ENCODE peak calls at places on chromosomes 6 and 20, in four cellular contexts. W is HCT116, D is HepG2, T is K562. C is an unnamed sample.

GRCh38 chr6:43052225-43052841 is 1.3 kb downstream of the CUL7 start:
- DNase-seq in W (no peak), D (no peak), T (no peak), C (no peak)

GRCh38 chr6:33610057-33610456 is 11.1 kb upstream of the ITPR3 start:
- DNase-seq in W (no peak), D (no peak), T (no peak), C (no peak)

GRCh38 chr20:53736757-53737403 is 143.2 kb upstream of the ZNF217 start:
- DNase-seq in W (no peak), D (no peak), T (no peak), C (peak; percentile 57)

GRCh38 chr6:88626460-88626859 is 337.0 kb downstream of the RNGTT start:
- DNase-seq in W (no peak), D (no peak), T (no peak), C (no peak)

GRCh38 chr6:7324520-7324919 is 11.5 kb upstream of the SSR1 start:
- DNase-seq in W (no peak), D (no peak), T (no peak), C (no peak)

GRCh38 chr20:5947276-5947675 is 3.1 kb downstream of the TRMT6 start:
- DNase-seq in W (no peak), D (no peak), T (no peak), C (no peak)

GRCh38 chr6:41518118-41518517 is 28.1 kb upstream of the FOXP4 start:
- DNase-seq in W (no peak), D (peak; percentile 70), T (peak; percentile 24), C (no peak)

GRCh38 chr6:9126845-9127560 is 691.7 kb upstream of the SLC35B3 start:
- DNase-seq in W (peak; percentile 36), D (no peak), T (no peak), C (peak; percentile 59)

GRCh38 chr6:11538799-11539468 is 1.4 kb downstream of the TMEM170B start:
- DNase-seq in W (no peak), D (no peak), T (no peak), C (no peak)

GRCh38 chr6:166960609-166960978 is 4.2 kb upstream of the RNASET2 start:
- DNase-seq in W (no peak), D (no peak), T (no peak), C (no peak)

GRCh38 chr6:152173321-152173720 is 365.8 kb downstream of the ESR1 start:
- DNase-seq in W (no peak), D (no peak), T (no peak), C (no peak)

GRCh38 chr6:148091394-148091793 is 251.2 kb upstream of the SASH1 start:
- DNase-seq in W (no peak), D (no peak), T (no peak), C (no peak)

GRCh38 chr6:128199461-128199860 is 298.6 kb upstream of the THEMIS start:
- DNase-seq in W (no peak), D (no peak), T (no peak), C (no peak)

GRCh38 chr6:13524801-13525508 is 37.6 kb upstream of the GFOD1 start:
- DNase-seq in W (no peak), D (no peak), T (no peak), C (no peak)

GRCh38 chr20:9053108-9053507 is 15.8 kb upstream of the PLCB4 start:
- DNase-seq in W (no peak), D (no peak), T (no peak), C (no peak)

GRCh38 chr20:59988141-59988540 is 29.9 kb downstream of the CDH26 start:
- DNase-seq in W (peak; percentile 80), D (no peak), T (no peak), C (peak; percentile 4)

GRCh38 chr20:58407201-58407873 is 18.3 kb downstream of the VAPB start:
- DNase-seq in W (no peak), D (no peak), T (no peak), C (no peak)

GRCh38 chr6:73342174-73342573 is 11.9 kb downstream of the DPPA5 start:
- DNase-seq in W (no peak), D (no peak), T (no peak), C (no peak)

DNA sequence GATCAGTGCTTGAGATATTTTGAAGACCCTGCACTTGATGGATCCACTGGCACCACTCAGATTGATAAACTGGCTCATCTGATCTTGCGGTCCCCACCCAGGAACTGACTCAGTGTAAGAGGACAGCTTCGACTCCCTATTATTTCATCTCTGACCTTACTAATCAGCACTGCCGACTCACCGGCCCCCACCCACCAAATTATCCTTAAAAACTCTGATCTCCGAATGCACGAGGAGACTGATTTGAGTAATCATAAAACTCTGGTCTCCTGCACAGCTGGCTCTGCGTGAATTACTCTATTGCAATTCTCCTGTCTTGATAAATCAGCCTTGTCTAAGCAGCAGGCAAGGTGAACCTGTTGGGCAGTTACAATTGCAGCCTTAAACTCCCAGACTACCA is 193.2 kb upstream of the CDYL start:
- DNase-seq in W (no peak), D (no peak), T (no peak), C (no peak)
- TF ChIP-seq TCF7L2 in W (no peak), D (no peak), T (no peak), C (no peak)

GRCh38 chr6:44059359-44060342 is 67.6 kb downstream of the MRPL14 start:
- DNase-seq in W (no peak), D (no peak), T (peak; percentile 69), C (no peak)

GRCh38 chr6:44057931-44058616 is 69.2 kb downstream of the MRPL14 start:
- DNase-seq in W (no peak), D (no peak), T (peak; percentile 59), C (no peak)

GRCh38 chr6:44057238-44057930 is 69.9 kb downstream of the MRPL14 start:
- DNase-seq in W (no peak), D (no peak), T (no peak), C (no peak)

GRCh38 chr6:44060622-44061374 is 66.5 kb downstream of the MRPL14 start:
- DNase-seq in W (no peak), D (no peak), T (no peak), C (no peak)

GRCh38 chr6:44058617-44059358 is 68.5 kb downstream of the MRPL14 start:
- DNase-seq in W (peak; percentile 88), D (peak; percentile 88), T (peak; percentile 99), C (peak; percentile 85)
- TF ChIP-seq TCF7L2 in W (peak; percentile 63), D (no peak), T (no peak), C (no peak)

GRCh38 chr6:169427856-169428255 is 174.2 kb upstream of the THBS2 start:
- DNase-seq in W (no peak), D (no peak), T (no peak), C (no peak)
- TF ChIP-seq TCF7L2 in W (no peak), D (no peak), T (no peak), C (no peak)

GRCh38 chr20:42567409-42567808 is 622.3 kb downstream of the PTPRT start:
- DNase-seq in W (no peak), D (no peak), T (no peak), C (no peak)
- TF ChIP-seq TCF7L2 in W (no peak), D (no peak), T (no peak), C (no peak)

GRCh38 chr20:61911824-61912223 is 153.9 kb downstream of the TAF4 start:
- DNase-seq in W (no peak), D (no peak), T (no peak), C (no peak)

GRCh38 chr20:61909028-61909427 is 156.7 kb downstream of the TAF4 start:
- DNase-seq in W (no peak), D (no peak), T (no peak), C (no peak)

GRCh38 chr20:61907081-61907891 is 158.4 kb downstream of the TAF4 start:
- DNase-seq in W (no peak), D (no peak), T (no peak), C (no peak)

GRCh38 chr20:61908057-61909026 is 157.3 kb downstream of the TAF4 start:
- DNase-seq in W (no peak), D (no peak), T (no peak), C (no peak)

DNA sequence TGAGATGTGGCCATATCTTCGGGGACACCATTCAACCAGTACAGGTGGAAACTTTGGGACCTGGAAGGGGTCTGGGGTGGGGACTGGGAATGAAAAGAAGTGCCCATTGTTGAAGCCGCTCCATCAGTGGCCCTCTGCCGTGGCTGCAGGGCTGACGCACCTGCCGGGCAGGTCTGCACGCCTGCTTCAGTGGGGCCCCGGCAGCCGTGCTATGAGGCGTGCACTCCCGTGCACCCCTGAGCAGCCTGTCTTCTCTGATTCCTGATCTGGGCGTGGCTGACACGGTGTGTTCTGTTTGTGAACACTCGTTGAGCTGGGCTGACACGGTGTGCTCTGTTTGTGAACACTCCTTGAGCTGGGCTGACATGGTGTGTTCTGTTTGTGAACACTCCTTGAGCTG is 155.9 kb downstream of the TAF4 start:
- DNase-seq in W (no peak), D (no peak), T (no peak), C (no peak)
- TF ChIP-seq TCF7L2 in W (no peak), D (no peak), T (no peak), C (no peak)

GRCh38 chr20:10643560-10643873 is 30.3 kb downstream of the JAG1 start:
- DNase-seq in W (no peak), D (no peak), T (no peak), C (no peak)
- TF ChIP-seq TCF7L2 in W (no peak), D (no peak), T (no peak), C (no peak)

DNA sequence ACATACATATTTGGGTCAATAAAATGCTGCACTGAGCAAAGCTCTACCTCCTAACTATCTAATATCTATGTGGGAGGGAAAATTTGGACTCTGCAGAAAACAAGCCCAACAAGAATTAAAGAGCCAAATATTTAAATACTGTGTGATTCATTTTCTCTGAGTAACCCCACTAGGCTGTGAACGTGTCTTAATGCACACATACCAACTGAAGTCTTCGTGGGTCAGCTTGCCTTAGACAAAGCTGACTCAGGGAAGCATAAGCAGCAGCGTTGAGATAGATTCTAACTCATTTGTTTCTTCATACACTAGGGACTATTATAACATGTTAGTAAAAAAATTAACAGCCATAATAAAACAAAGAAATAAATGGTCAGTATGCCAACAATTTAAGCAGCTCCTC is 114.3 kb downstream of the GJA1 start:
- DNase-seq in W (no peak), D (no peak), T (no peak), C (no peak)
- TF ChIP-seq TCF7L2 in W (no peak), D (no peak), T (no peak), C (no peak)

DNA sequence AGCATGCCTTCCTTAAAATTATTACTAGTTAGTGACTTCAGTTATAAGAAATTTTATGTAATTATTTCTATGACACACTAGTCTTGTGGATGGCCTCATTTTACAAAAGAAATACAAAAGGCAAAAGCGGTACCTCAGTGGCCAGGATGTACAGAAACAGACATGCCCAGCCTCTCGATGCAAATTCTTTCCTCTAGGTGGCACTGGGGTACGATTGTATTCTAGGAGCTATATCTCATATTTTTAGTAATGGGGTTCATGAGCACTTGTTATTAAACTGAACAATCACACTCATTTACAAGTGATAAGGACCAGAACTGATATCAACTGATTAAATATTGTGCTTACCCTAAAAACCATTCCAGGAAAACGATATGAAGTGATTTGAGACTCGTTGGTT is 59.8 kb downstream of the SOD2 start:
- DNase-seq in W (peak; percentile 37), D (peak; percentile 39), T (peak; percentile 55), C (no peak)
- TF ChIP-seq TCF7L2 in W (no peak), D (no peak), T (no peak), C (no peak)

GRCh38 chr6:158911746-158912158 is 88.2 kb downstream of the RSPH3 start:
- DNase-seq in W (no peak), D (no peak), T (no peak), C (no peak)
- TF ChIP-seq TCF7L2 in W (no peak), D (no peak), T (no peak), C (no peak)

C was measured in Panc1.